ENCODE peak calls at places on chromosomes 4 and X, in four cellular contexts. S is GM12878, H is K562, D is HepG2. Y is an unnamed sample.

GRCh38 chr4:15938182-15938581 is 358 bp downstream of the FGFBP1 start:
- DNase-seq in S (no peak), H (no peak), D (no peak), Y (peak)

GRCh38 chrX:9708923-9709553 is 56.6 kb downstream of the GPR143 start:
- DNase-seq in S (peak), H (peak), D (peak), Y (peak)

GRCh38 chr4:14386196-14386595 is 616.1 kb upstream of the CPEB2 start:
- DNase-seq in S (no peak), H (no peak), D (no peak), Y (no peak)

GRCh38 chr4:40349561-40350198 is 14.5 kb downstream of the CHRNA9 start:
- DNase-seq in S (no peak), H (no peak), D (no peak), Y (no peak)

GRCh38 chr4:120694973-120695372 is 227.6 kb downstream of the PRDM5 start:
- DNase-seq in S (no peak), H (no peak), D (no peak), Y (no peak)

GRCh38 chr4:86630629-86631028 is 36.5 kb downstream of the PTPN13 start:
- DNase-seq in S (no peak), H (no peak), D (no peak), Y (no peak)

GRCh38 chr4:140653718-140654515 is 85.2 kb upstream of the UCP1 start:
- DNase-seq in S (no peak), H (no peak), D (no peak), Y (no peak)

GRCh38 chr4:102678107-102678506 is 82.7 kb downstream of the MANBA start:
- DNase-seq in S (no peak), H (no peak), D (no peak), Y (no peak)

GRCh38 chr4:139749313-139749712 is 83.7 kb downstream of the MGST2 start:
- DNase-seq in S (no peak), H (no peak), D (no peak), Y (no peak)

GRCh38 chr4:48369248-48369647 is 27.9 kb downstream of the SLAIN2 start:
- DNase-seq in S (no peak), H (no peak), D (no peak), Y (no peak)

GRCh38 chrX:133638285-133638684 is 223.0 kb upstream of the GPC4 start:
- DNase-seq in S (no peak), H (no peak), D (no peak), Y (no peak)

GRCh38 chr4:169243808-169244207 is 26.9 kb downstream of the SH3RF1 start:
- DNase-seq in S (no peak), H (no peak), D (peak), Y (no peak)

GRCh38 chrX:13695601-13696115 is 6.7 kb downstream of the RAB9A start:
- DNase-seq in S (no peak), H (no peak), D (no peak), Y (no peak)

GRCh38 chr4:54661686-54662085 is 3.9 kb downstream of the KIT start:
- DNase-seq in S (no peak), H (no peak), D (no peak), Y (no peak)

GRCh38 chrX:140944710-140945109 is 57.7 kb upstream of the SPANXB1 start:
- DNase-seq in S (no peak), H (no peak), D (no peak), Y (no peak)

GRCh38 chr4:66567551-66567950 is 897.3 kb upstream of the EPHA5 start:
- DNase-seq in S (no peak), H (no peak), D (no peak), Y (no peak)

GRCh38 chr4:10157478-10158354 is 41.1 kb upstream of the WDR1 start:
- DNase-seq in S (peak), H (peak), D (peak), Y (peak)

GRCh38 chrX:110002300-110003166 is at the start of gene TMEM164:
- DNase-seq in S (peak), H (peak), D (peak), Y (peak)

GRCh38 chr4:11769425-11769824 is 340.7 kb upstream of the HS3ST1 start:
- DNase-seq in S (no peak), H (no peak), D (no peak), Y (no peak)

GRCh38 chr4:99885063-99885664 is 9.1 kb downstream of the LAMTOR3 start:
- DNase-seq in S (no peak), H (peak), D (peak), Y (no peak)

GRCh38 chr4:113077611-113078010 is 28.2 kb downstream of the ANK2 start:
- DNase-seq in S (no peak), H (no peak), D (no peak), Y (no peak)

GRCh38 chrX:154371771-154372300 is 2.6 kb downstream of the FLNA start:
- DNase-seq in S (no peak), H (no peak), D (no peak), Y (peak)

GRCh38 chr4:76277667-76278066 is 26.1 kb downstream of the FAM47E start:
- DNase-seq in S (no peak), H (no peak), D (no peak), Y (no peak)

GRCh38 chrX:118839334-118839958 is 15.8 kb downstream of the ZCCHC12 start:
- DNase-seq in S (no peak), H (peak), D (peak), Y (peak)

GRCh38 chrX:132127748-132128147 is at the start of gene FRMD7:
- DNase-seq in S (no peak), H (no peak), D (no peak), Y (peak)

GRCh38 chr4:143391261-143391660 is 54.6 kb downstream of the GAB1 start:
- DNase-seq in S (no peak), H (no peak), D (no peak), Y (no peak)

GRCh38 chrX:44748014-44748413 is 95.8 kb upstream of the DUSP21 start:
- DNase-seq in S (no peak), H (peak), D (no peak), Y (no peak)

GRCh38 chrX:41394293-41394692 is 52.9 kb upstream of the NYX start:
- DNase-seq in S (no peak), H (peak), D (no peak), Y (no peak)

GRCh38 chrX:129360175-129360574 is 163.1 kb downstream of the SMARCA1 start:
- DNase-seq in S (peak), H (peak), D (peak), Y (peak)

GRCh38 chrX:108121291-108121690 is 29.7 kb downstream of the ATG4A start:
- DNase-seq in S (no peak), H (no peak), D (no peak), Y (no peak)

GRCh38 chrX:70454441-70455365 is 10.1 kb downstream of the DLG3 start:
- DNase-seq in S (no peak), H (peak), D (peak), Y (peak)

GRCh38 chr4:94577136-94577535 is 125.4 kb downstream of the PDLIM5 start:
- DNase-seq in S (no peak), H (no peak), D (no peak), Y (peak)

GRCh38 chr4:3484057-3484973 is 21.2 kb downstream of the DOK7 start:
- DNase-seq in S (no peak), H (no peak), D (peak), Y (no peak)

GRCh38 chrX:118360429-118361125 is 14.7 kb downstream of the WDR44 start:
- DNase-seq in S (no peak), H (no peak), D (no peak), Y (no peak)

DNA sequence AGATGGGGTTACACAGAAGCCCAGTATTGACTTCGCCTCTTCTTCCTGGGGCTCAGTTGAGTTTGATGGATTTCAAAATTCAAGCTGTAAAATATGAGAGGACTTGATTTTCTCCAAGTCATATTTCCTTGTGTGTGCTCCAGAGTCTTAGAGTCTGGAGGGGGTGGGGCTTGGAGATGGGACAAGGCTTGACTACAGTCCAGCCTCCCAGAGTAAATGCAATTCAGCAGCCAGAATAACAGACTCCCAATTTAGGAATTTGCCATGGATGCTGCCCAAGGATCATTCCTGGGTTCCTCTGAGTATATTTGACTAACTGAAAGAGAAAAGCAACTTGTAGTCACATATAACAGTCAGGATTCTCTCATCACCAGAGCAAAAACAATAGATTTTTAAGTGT is 53.7 kb upstream of the RBPJ start:
- DNase-seq in S (no peak), H (no peak), D (no peak), Y (no peak)
- TF ChIP-seq CREB1 in S (no peak), H (no peak), D (no peak), Y (no peak)

GRCh38 chr4:108113229-108113628 is 55.5 kb downstream of the LEF1 start:
- DNase-seq in S (no peak), H (peak), D (no peak), Y (no peak)

GRCh38 chr4:108115168-108115526 is 53.6 kb downstream of the LEF1 start:
- DNase-seq in S (no peak), H (no peak), D (no peak), Y (no peak)

GRCh38 chr4:108116423-108117168 is 52.1 kb downstream of the LEF1 start:
- DNase-seq in S (no peak), H (no peak), D (no peak), Y (no peak)

GRCh38 chr4:108111781-108112180 is 57.0 kb downstream of the LEF1 start:
- DNase-seq in S (no peak), H (no peak), D (no peak), Y (no peak)

GRCh38 chr4:108114503-108114902 is 54.2 kb downstream of the LEF1 start:
- DNase-seq in S (no peak), H (peak), D (no peak), Y (no peak)
- TF ChIP-seq ETV6 in S (no peak), H (no peak), D (no peak), Y (no peak)

DNA sequence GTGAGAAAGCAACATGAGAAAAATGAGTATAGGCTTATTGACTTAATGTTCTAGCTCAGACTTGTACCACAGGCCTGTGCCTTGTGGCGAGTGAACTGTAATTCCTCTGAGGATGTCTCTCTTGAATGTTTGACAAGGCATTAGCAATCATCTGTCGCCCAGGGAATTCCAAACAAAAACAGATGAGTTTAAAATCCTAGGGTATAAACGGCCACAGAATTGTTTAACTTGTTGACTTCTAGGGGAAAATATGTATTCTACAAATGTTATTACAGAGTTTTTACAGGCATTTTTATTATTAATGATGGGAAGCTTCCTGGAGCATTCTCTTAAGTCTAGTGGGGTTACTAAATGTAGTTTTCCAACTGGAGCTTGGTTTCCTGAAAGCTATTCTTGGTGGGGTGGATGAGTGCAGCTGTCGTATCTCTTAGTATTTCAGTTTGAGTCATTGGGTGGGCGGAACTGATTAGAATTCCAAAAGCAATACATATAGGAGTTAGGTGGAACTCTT is 40.6 kb downstream of the ARHGAP10 start:
- DNase-seq in S (no peak), H (no peak), D (no peak), Y (no peak)
- TF ChIP-seq CREB1 in S (no peak), H (no peak), D (no peak), Y (no peak)

GRCh38 chr4:74990276-74990675 is 57.4 kb downstream of the PARM1 start:
- DNase-seq in S (no peak), H (no peak), D (no peak), Y (no peak)
- TF ChIP-seq ETV6 in S (no peak), H (no peak), D (no peak), Y (no peak)

GRCh38 chr4:1239949-1240305 is 9.0 kb downstream of the CTBP1 start:
- DNase-seq in S (no peak), H (no peak), D (no peak), Y (no peak)

GRCh38 chr4:1241936-1242505 is 6.9 kb downstream of the CTBP1 start:
- DNase-seq in S (no peak), H (no peak), D (no peak), Y (peak)

GRCh38 chr4:1241466-1241935 is 7.4 kb downstream of the CTBP1 start:
- DNase-seq in S (no peak), H (no peak), D (no peak), Y (peak)

GRCh38 chr4:1239141-1239948 is 9.6 kb downstream of the CTBP1 start:
- DNase-seq in S (no peak), H (no peak), D (no peak), Y (peak)

DNA sequence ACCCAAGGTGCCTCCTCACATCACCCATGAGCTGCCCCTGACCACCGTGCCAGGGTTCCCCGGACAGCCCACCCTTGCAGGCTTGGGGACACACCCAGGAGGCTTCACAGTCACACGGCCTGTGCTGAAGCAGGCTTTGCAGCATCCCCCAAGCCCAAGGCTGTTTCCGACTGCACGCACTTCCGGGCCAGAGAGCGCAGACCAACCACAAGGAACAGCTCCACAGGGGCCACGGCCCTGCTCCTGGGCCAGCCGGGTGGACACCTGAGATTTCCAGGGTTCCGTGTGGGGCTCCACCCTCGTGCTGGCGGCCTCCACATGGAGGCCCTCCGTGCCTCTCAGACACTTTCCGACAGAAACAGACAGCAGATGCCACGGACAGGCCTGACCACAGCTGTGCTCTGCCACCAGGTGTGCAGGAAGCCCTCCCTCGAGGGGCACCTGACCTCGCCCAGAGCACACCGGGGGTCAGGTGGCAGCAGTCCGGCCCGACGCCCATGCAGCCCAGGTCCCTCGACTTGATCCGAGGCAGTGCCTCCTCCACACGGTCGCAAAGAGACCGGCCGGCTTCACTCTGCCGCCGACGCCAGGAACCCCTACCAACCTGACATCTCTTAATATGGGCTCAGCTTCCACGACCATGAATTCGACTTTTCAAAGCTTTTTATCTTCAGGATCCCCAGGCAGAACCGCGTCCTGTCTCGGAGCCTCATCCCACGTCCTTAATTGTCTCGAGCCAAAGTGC is 8.0 kb downstream of the CTBP1 start:
- DNase-seq in S (no peak), H (no peak), D (no peak), Y (no peak)
- TF ChIP-seq CREB1 in S (no peak), H (no peak), D (no peak), Y (no peak)

GRCh38 chr4:148814030-148814429 is 371.8 kb upstream of the NR3C2 start:
- DNase-seq in S (no peak), H (no peak), D (no peak), Y (no peak)
- TF ChIP-seq ETV6 in S (no peak), H (no peak), D (no peak), Y (no peak)